ENCODE peak calls at places on chromosome 18, in nine cellular contexts. A, S, X, T, E, K, Q, N and P are unnamed samples.

GRCh38 chr18:5894613-5895299 is 566 bp downstream of the TMEM200C start:
- DNase-seq in A (peak), S (no peak), X (no peak), T (peak), E (no peak), K (no peak), Q (peak), N (no peak), P (no peak)

GRCh38 chr18:27704721-27705361 is 472.1 kb downstream of the CDH2 start:
- DNase-seq in A (no peak), S (no peak), X (no peak), T (no peak), E (no peak), K (no peak), Q (no peak), N (no peak), P (no peak)

GRCh38 chr18:9695605-9696004 is 12.5 kb upstream of the RAB31 start:
- DNase-seq in A (no peak), S (no peak), X (no peak), T (no peak), E (no peak), K (peak), Q (no peak), N (no peak), P (no peak)

GRCh38 chr18:68298340-68298739 is 416.6 kb downstream of the TMX3 start:
- DNase-seq in A (no peak), S (no peak), X (no peak), T (no peak), E (no peak), K (no peak), Q (no peak), N (no peak), P (no peak)

GRCh38 chr18:57998461-57998860 is 45.6 kb upstream of the NEDD4L start:
- DNase-seq in A (no peak), S (no peak), X (no peak), T (peak), E (no peak), K (no peak), Q (no peak), N (no peak), P (no peak)

GRCh38 chr18:54802178-54802577 is 26.1 kb upstream of the RAB27B start:
- DNase-seq in A (no peak), S (no peak), X (no peak), T (no peak), E (no peak), K (no peak), Q (no peak), N (no peak), P (no peak)

GRCh38 chr18:41828137-41828536 is 126.9 kb upstream of the PIK3C3 start:
- DNase-seq in A (no peak), S (no peak), X (no peak), T (no peak), E (no peak), K (no peak), Q (no peak), N (no peak), P (no peak)

GRCh38 chr18:25815659-25816058 is 274.8 kb downstream of the SS18 start:
- DNase-seq in A (no peak), S (no peak), X (no peak), T (peak), E (no peak), K (no peak), Q (no peak), N (no peak), P (no peak)

GRCh38 chr18:68796936-68797690 is 767 bp upstream of the CCDC102B start:
- DNase-seq in A (no peak), S (no peak), X (no peak), T (peak), E (no peak), K (no peak), Q (no peak), N (no peak), P (no peak)

GRCh38 chr18:12092398-12093229 is 1.0 kb upstream of the ANKRD62 start:
- DNase-seq in A (peak), S (peak), X (no peak), T (no peak), E (no peak), K (no peak), Q (no peak), N (no peak), P (peak)

GRCh38 chr18:10213526-10213925 is 240.9 kb upstream of the APCDD1 start:
- DNase-seq in A (no peak), S (no peak), X (no peak), T (peak), E (no peak), K (no peak), Q (no peak), N (no peak), P (no peak)

GRCh38 chr18:59052965-59053960 is 86.4 kb upstream of the SEC11C start:
- DNase-seq in A (no peak), S (no peak), X (no peak), T (no peak), E (no peak), K (peak), Q (no peak), N (no peak), P (no peak)

GRCh38 chr18:8084160-8084559 is 517.0 kb downstream of the PTPRM start:
- DNase-seq in A (peak), S (peak), X (no peak), T (peak), E (no peak), K (no peak), Q (no peak), N (no peak), P (peak)

GRCh38 chr18:74126684-74127482 is 20.8 kb downstream of the FBXO15 start:
- DNase-seq in A (peak), S (no peak), X (no peak), T (no peak), E (no peak), K (no peak), Q (no peak), N (no peak), P (no peak)

GRCh38 chr18:59902180-59902992 is 2.6 kb downstream of the PMAIP1 start:
- DNase-seq in A (no peak), S (no peak), X (peak), T (peak), E (no peak), K (no peak), Q (no peak), N (no peak), P (no peak)

GRCh38 chr18:56382541-56382940 is 255.9 kb downstream of the TXNL1 start:
- DNase-seq in A (peak), S (no peak), X (no peak), T (no peak), E (no peak), K (no peak), Q (no peak), N (no peak), P (no peak)

GRCh38 chr18:60870261-60870966 is 462.8 kb upstream of the CDH20 start:
- DNase-seq in A (no peak), S (no peak), X (no peak), T (no peak), E (no peak), K (no peak), Q (no peak), N (no peak), P (no peak)

GRCh38 chr18:30056528-30056927 is 986.0 kb downstream of the DSC3 start:
- DNase-seq in A (no peak), S (no peak), X (no peak), T (no peak), E (no peak), K (no peak), Q (no peak), N (no peak), P (no peak)

GRCh38 chr18:7102131-7102530 is 15.5 kb downstream of the LAMA1 start:
- DNase-seq in A (no peak), S (no peak), X (no peak), T (no peak), E (no peak), K (no peak), Q (no peak), N (no peak), P (no peak)

GRCh38 chr18:57523171-57523956 is 63.1 kb downstream of the FECH start:
- DNase-seq in A (no peak), S (no peak), X (no peak), T (no peak), E (no peak), K (no peak), Q (peak), N (no peak), P (no peak)

GRCh38 chr18:62999392-62999791 is 284.1 kb downstream of the PHLPP1 start:
- DNase-seq in A (no peak), S (no peak), X (no peak), T (peak), E (no peak), K (no peak), Q (peak), N (no peak), P (no peak)

GRCh38 chr18:9683418-9684396 is 24.4 kb upstream of the RAB31 start:
- DNase-seq in A (no peak), S (peak), X (no peak), T (peak), E (no peak), K (peak), Q (peak), N (no peak), P (no peak)

GRCh38 chr18:62450175-62450545 is 72.7 kb upstream of the ZCCHC2 start:
- DNase-seq in A (no peak), S (no peak), X (no peak), T (no peak), E (no peak), K (no peak), Q (no peak), N (no peak), P (no peak)

DNA sequence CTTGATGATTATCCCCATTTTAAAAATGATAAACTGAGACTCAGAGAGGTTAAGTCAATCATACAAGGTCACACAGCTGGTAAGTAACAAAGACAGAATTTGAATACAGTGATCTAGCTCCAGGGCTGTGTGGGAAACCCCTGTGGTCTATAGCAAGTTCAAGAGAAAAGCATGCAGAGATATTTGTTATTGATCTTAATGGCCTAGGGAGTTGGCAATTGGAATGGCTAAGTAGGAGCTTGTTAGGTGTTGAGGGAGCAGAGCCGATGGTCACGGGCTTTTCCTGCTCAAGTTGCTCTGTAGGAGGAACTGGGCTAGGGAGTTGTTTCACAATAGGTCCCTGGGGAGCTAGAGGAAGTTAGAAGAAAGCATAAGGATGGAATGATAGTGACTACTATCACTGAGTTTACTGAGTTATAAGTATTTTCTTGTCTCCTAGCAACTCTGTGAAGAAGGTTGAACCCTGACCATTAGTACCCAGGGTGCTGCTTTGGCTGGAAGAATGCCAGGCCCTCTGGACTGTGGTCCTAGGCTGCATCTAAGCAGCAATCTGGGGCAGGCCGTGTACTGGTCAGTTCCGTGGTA is 30.0 kb downstream of the RNF125 start:
- DNase-seq in A (no peak), S (no peak), X (peak), T (peak), E (no peak), K (peak), Q (peak), N (no peak), P (no peak)
- H3K4me3 ChIP-seq in A (no peak), S (no peak), X (no peak), T (no peak), E (peak), K (no peak), Q (no peak), N (no peak), P (no peak)

GRCh38 chr18:2882201-2882600 is 35.4 kb downstream of the EMILIN2 start:
- DNase-seq in A (no peak), S (no peak), X (no peak), T (no peak), E (no peak), K (no peak), Q (no peak), N (no peak), P (no peak)
- H3K27ac ChIP-seq in A (no peak), S (no peak), X (peak), T (peak), E (no peak), K (peak), Q (no peak), N (peak), P (no peak)

GRCh38 chr18:39842042-39842791 is 2112.8 kb upstream of the PIK3C3 start:
- DNase-seq in A (peak), S (no peak), X (no peak), T (no peak), E (no peak), K (no peak), Q (no peak), N (no peak), P (no peak)
- H3K4me3 ChIP-seq in A (peak), S (no peak), X (no peak), T (peak), E (no peak), K (no peak), Q (no peak), N (peak), P (peak)

GRCh38 chr18:23572012-23572411 is 14.3 kb downstream of the NPC1 start:
- DNase-seq in A (no peak), S (no peak), X (no peak), T (no peak), E (no peak), K (no peak), Q (no peak), N (no peak), P (no peak)

GRCh38 chr18:23568265-23568664 is 18.0 kb downstream of the NPC1 start:
- DNase-seq in A (no peak), S (no peak), X (no peak), T (no peak), E (no peak), K (no peak), Q (no peak), N (no peak), P (no peak)

GRCh38 chr18:23568739-23569138 is 17.6 kb downstream of the NPC1 start:
- DNase-seq in A (no peak), S (no peak), X (no peak), T (no peak), E (no peak), K (no peak), Q (no peak), N (no peak), P (no peak)

GRCh38 chr18:23570912-23571504 is 15.3 kb downstream of the NPC1 start:
- DNase-seq in A (no peak), S (no peak), X (no peak), T (no peak), E (peak), K (no peak), Q (no peak), N (no peak), P (no peak)

DNA sequence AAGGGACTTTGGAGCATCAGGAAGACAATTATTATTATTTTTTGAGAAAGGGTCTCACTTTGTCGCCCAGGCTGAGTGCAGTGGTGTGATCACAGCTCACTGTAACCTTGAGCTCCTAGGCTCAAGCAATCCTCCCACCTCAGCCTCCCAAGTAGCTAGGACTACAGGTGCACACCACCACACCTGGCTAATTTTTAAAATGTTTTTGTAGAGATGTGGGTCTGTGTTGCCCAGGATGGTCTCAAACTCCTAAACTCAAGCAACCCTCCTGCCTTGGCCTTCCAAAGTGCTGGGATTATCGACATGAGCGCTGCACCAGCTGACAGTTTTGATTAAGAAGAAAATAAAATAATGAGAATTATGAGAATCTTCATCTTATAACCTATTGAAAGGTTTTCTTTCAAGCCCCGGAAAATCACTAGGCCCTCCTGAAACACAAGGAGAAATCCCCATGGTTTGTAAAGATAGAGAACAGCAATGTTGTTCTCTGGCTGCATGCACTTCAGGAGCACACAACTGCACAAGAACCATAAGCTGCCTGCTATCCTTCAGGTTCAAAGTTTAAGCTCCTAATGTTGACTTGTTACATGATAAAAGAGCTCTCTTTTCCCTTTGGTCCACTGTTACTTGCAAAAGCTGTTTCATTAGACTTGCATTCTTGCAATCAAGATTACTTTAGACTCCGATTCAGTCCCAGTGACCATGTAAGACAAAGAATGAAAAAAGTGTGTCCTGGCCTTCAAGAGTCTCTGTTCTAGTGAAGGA is 16.8 kb downstream of the NPC1 start:
- DNase-seq in A (no peak), S (no peak), X (no peak), T (no peak), E (no peak), K (no peak), Q (no peak), N (no peak), P (no peak)
- H3K27ac ChIP-seq in A (no peak), S (no peak), X (no peak), T (no peak), E (no peak), K (no peak), Q (no peak), N (peak), P (no peak)

GRCh38 chr18:21826196-21826595 is 85.6 kb downstream of the MIB1 start:
- DNase-seq in A (peak), S (no peak), X (no peak), T (peak), E (no peak), K (no peak), Q (no peak), N (no peak), P (no peak)
- H3K4me3 ChIP-seq in A (no peak), S (no peak), X (no peak), T (peak), E (no peak), K (no peak), Q (no peak), N (no peak), P (no peak)

GRCh38 chr18:35495821-35496368 is 1.9 kb downstream of the INO80C start:
- DNase-seq in A (no peak), S (no peak), X (no peak), T (peak), E (no peak), K (no peak), Q (no peak), N (no peak), P (no peak)

GRCh38 chr18:35494281-35494825 is 3.4 kb downstream of the INO80C start:
- DNase-seq in A (no peak), S (no peak), X (no peak), T (no peak), E (no peak), K (no peak), Q (no peak), N (no peak), P (no peak)

GRCh38 chr18:35491689-35492077 is 6.1 kb downstream of the INO80C start:
- DNase-seq in A (peak), S (no peak), X (no peak), T (no peak), E (no peak), K (no peak), Q (no peak), N (no peak), P (peak)

GRCh38 chr18:35489913-35490490 is 7.8 kb downstream of the INO80C start:
- DNase-seq in A (no peak), S (no peak), X (no peak), T (no peak), E (no peak), K (no peak), Q (no peak), N (no peak), P (no peak)

GRCh38 chr18:35490894-35491688 is 6.7 kb downstream of the INO80C start:
- DNase-seq in A (peak), S (no peak), X (no peak), T (no peak), E (no peak), K (no peak), Q (no peak), N (no peak), P (no peak)
- H3K27ac ChIP-seq in A (no peak), S (no peak), X (no peak), T (no peak), E (no peak), K (no peak), Q (no peak), N (no peak), P (no peak)